ENCODE peak calls at places on chromosome 17, in four cellular contexts. X, E, C and U are unnamed samples.

GRCh38 chr17:46045639-46046038 is 46.6 kb downstream of the STH start:
- DNase-seq in E (no peak), C (no peak), X (peak), U (no peak)

GRCh38 chr17:55845385-55845784 is 94.5 kb downstream of the PCTP start:
- DNase-seq in C (peak), X (no peak), E (no peak), U (peak)

GRCh38 chr17:46002311-46002972 is 3.4 kb downstream of the STH start:
- DNase-seq in X (peak), E (peak), C (peak), U (peak)

GRCh38 chr17:60327870-60328362 is 64.0 kb downstream of the USP32 start:
- DNase-seq in C (no peak), X (no peak), E (no peak), U (no peak)

GRCh38 chr17:2264023-2264860 is 39.3 kb downstream of the SMG6 start:
- DNase-seq in E (no peak), X (no peak), C (no peak), U (no peak)

GRCh38 chr17:13978478-13978877 is 90.8 kb upstream of the COX10 start:
- DNase-seq in X (no peak), E (no peak), C (no peak), U (peak)

GRCh38 chr17:33512113-33512512 is 219.0 kb upstream of the ASIC2 start:
- DNase-seq in X (no peak), E (no peak), C (no peak), U (no peak)

GRCh38 chr17:44862278-44862914 is 14.7 kb downstream of the HIGD1B start:
- DNase-seq in X (peak), C (no peak), E (no peak), U (no peak)

GRCh38 chr17:76137026-76137350 is 4.1 kb downstream of the FOXJ1 start:
- DNase-seq in E (no peak), X (no peak), C (no peak), U (no peak)

GRCh38 chr17:61818225-61818624 is 45.1 kb downstream of the BRIP1 start:
- DNase-seq in C (no peak), E (no peak), X (no peak), U (no peak)

GRCh38 chr17:17401271-17401781 is 75.5 kb upstream of the MED9 start:
- DNase-seq in E (no peak), X (peak), C (peak), U (no peak)

GRCh38 chr17:30290696-30291570 is 811 bp downstream of the BLMH start:
- DNase-seq in C (no peak), E (no peak), X (peak), U (peak)

GRCh38 chr17:47986520-47986919 is 15.6 kb downstream of the CDK5RAP3 start:
- DNase-seq in C (no peak), E (no peak), X (no peak), U (no peak)

GRCh38 chr17:16428098-16428882 is 12.9 kb downstream of the TRPV2 start:
- DNase-seq in E (no peak), X (peak), C (no peak), U (no peak)

GRCh38 chr17:44956998-44957981 is 9.7 kb upstream of the KIF18B start:
- DNase-seq in C (no peak), X (no peak), E (no peak), U (no peak)

GRCh38 chr17:18301081-18301480 is 13.7 kb downstream of the TOP3A start:
- DNase-seq in E (no peak), C (no peak), X (no peak), U (no peak)

GRCh38 chr17:66582373-66583111 is 252.4 kb upstream of the CACNG5 start:
- DNase-seq in X (peak), E (no peak), C (no peak), U (no peak)

GRCh38 chr17:30244853-30245385 is 9.4 kb upstream of the SLC6A4 start:
- DNase-seq in X (no peak), E (no peak), C (no peak), U (no peak)

GRCh38 chr17:56447166-56447565 is 146.3 kb upstream of the NOG start:
- DNase-seq in X (no peak), E (no peak), C (no peak), U (no peak)

GRCh38 chr17:15039366-15039765 is 225.8 kb downstream of the PMP22 start:
- DNase-seq in E (no peak), X (no peak), C (no peak), U (no peak)

GRCh38 chr17:80948091-80948960 is 43.3 kb upstream of the CHMP6 start:
- DNase-seq in C (no peak), E (no peak), X (no peak), U (no peak)

GRCh38 chr17:68094481-68095078 is 59.0 kb downstream of the KPNA2 start:
- DNase-seq in X (peak), C (no peak), E (no peak), U (no peak)

GRCh38 chr17:79837888-79838540 is 1.2 kb downstream of the CBX4 start:
- DNase-seq in E (no peak), X (no peak), C (no peak), U (no peak)

GRCh38 chr17:79839363-79840203 is at the start of gene CBX4:
- DNase-seq in C (no peak), X (peak), E (no peak), U (peak)

GRCh38 chr17:79836952-79837887 is 2.0 kb downstream of the CBX4 start:
- DNase-seq in E (no peak), C (no peak), X (peak), U (no peak)

GRCh38 chr17:79840204-79840988 is 1.2 kb upstream of the CBX4 start:
- DNase-seq in X (no peak), C (no peak), E (no peak), U (no peak)

DNA sequence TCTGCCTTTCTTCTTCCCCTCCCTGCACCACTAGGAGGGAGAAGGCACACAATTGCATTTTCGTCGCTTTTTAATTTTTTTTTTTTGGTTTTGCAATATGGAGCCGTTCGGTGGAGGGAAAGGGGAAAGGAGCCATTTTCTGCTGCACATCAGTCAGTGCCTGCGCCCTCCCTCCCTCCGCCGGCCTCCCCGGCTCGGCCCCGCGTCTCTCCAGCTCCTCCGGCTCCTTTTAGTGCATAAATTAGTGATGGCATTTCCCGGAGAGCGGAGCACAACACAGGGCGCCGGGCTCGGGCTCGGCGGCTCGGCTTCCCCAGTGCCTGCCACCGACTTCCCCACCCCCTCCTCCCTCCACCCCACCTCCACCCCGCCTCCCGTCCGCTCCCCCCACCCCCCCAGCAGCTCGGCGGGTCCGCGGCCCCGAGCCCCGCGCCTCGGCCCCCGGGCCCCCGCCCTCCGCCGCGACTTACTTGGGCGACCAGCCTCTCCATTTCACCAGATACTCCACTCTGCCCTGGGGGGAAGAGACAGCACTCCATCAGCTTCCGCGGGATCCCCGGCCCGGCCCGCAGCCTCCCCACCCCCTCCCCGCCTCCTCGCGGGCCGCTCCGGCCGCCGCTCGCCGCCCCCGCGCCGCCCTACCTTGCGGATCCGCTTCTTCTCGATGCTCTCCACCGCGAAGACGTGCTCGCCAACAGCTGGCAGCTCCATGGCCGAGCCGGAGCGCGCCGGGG is 532 bp downstream of the CBX4 start:
- DNase-seq in C (no peak), E (no peak), X (no peak), U (no peak)
- TF ChIP-seq SUZ12 in C (no peak), E (no peak), X (no peak), U (no peak)

GRCh38 chr17:82203920-82204319 is 8.7 kb downstream of the CCDC57 start:
- DNase-seq in X (no peak), E (no peak), C (no peak), U (no peak)

GRCh38 chr17:82202981-82203380 is 9.7 kb downstream of the CCDC57 start:
- DNase-seq in E (no peak), X (no peak), C (no peak), U (no peak)

GRCh38 chr17:82204831-82205719 is 7.6 kb downstream of the CCDC57 start:
- DNase-seq in E (no peak), C (no peak), X (no peak), U (no peak)

GRCh38 chr17:82201498-82201910 is 11.1 kb downstream of the CCDC57 start:
- DNase-seq in C (no peak), X (no peak), E (no peak), U (no peak)

GRCh38 chr17:82205720-82206508 is 6.7 kb downstream of the CCDC57 start:
- DNase-seq in E (no peak), X (peak), C (peak), U (peak)
- H3K4me3 ChIP-seq in E (peak), X (no peak), C (no peak), U (no peak)

GRCh38 chr17:79664925-79665738 is 54.3 kb upstream of the RBFOX3 start:
- DNase-seq in E (no peak), X (no peak), C (no peak), U (no peak)
- TF ChIP-seq SUZ12 in E (no peak), X (no peak), C (no peak), U (no peak)

DNA sequence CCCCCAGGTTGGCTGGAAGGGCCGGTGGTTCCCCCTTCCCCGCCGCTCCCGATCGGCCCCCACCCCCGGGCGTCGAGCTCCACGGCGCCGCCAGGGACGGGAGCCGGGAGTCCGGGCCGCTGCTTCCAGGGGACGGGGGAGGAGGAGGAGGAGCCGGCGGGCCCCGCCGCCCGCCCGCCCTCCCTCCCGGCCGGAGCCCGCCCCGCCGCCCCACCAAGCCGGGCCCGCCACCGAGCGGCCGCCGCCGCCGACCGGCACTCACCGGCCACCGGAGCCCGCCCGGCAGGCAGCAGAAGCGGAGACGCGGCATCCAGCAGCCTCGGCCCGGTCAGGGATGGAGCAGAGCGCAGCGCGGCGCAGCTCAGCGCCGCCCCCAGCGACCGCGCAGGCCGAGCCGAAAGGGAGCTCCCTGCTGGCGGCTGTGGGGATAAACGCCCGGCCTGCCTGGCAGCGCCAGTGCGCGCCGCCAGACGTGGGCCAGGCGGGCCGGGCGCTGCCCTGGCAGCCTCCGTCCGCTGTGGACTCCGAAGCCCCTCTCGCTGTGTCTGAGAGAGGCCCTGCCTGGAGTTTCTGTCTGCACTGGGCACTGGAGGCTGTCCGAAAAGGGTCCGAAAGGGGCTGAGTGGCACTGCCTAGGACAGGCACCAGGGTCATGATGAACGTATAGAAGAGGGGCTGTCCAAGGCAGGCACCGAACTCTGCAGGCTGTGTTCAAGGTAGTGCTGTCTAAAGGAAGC is at the start of gene MYO18A:
- DNase-seq in X (peak), C (peak), E (no peak), U (peak)
- H3K4me3 ChIP-seq in X (peak), C (peak), E (peak), U (peak)

GRCh38 chr17:40561871-40562611 is 3.2 kb downstream of the CCR7 start:
- DNase-seq in E (peak), X (no peak), C (no peak), U (no peak)
- TF ChIP-seq SUZ12 in E (no peak), X (no peak), C (no peak), U (no peak)

GRCh38 chr17:69450131-69450530 is 35.6 kb downstream of the MAP2K6 start:
- DNase-seq in E (no peak), X (no peak), C (no peak), U (no peak)

GRCh38 chr17:69448431-69449102 is 34.1 kb downstream of the MAP2K6 start:
- DNase-seq in E (no peak), C (peak), X (no peak), U (peak)

GRCh38 chr17:69450857-69451410 is 36.4 kb downstream of the MAP2K6 start:
- DNase-seq in C (no peak), E (no peak), X (no peak), U (no peak)

GRCh38 chr17:69445132-69445531 is 30.6 kb downstream of the MAP2K6 start:
- DNase-seq in C (no peak), E (no peak), X (no peak), U (no peak)

GRCh38 chr17:69447726-69448125 is 33.2 kb downstream of the MAP2K6 start:
- DNase-seq in E (no peak), C (no peak), X (no peak), U (no peak)
- H3K4me3 ChIP-seq in E (no peak), C (no peak), X (no peak), U (no peak)

DNA sequence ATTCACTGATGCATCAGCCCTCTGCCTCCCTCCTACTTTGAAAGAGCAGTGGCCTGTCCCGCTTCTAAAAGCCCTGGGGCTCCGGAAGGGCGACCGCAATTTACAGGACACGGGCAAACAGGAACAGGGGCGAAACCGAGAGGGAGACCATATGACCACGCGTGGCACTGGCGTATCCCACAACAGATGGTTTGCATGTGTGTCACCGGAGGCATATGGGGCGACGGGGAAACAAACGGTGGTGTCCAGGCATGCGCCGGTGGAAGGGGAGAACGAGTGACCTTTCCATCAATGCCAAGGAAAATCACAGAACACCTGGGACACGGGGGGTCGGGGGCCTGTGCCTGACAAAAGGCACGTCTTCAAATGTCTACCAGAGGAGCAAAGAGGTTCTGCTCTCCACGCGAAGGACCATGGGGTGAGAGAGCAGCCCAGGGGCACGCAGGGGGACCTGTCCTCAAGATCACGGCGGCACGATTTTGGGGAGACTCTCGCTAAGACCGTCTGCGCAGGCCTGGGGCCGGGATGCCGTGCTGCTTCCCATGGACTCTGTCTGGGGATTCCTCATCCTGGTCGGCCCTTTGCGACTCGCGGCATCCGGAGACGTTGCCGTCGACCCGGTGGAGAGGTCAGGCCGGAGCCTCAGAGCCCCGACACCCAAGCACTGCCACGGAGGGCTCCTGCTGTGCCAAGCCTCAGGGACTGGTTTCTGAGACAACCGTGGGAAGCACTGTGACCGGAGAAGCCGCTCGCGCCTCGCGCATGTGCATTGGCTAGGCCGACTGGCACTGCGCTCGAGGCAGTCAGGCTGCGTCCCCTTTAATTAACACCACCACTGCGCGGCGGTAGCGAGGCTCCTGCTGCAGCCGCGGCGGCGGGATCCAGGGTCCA is 12.8 kb upstream of the KCNJ18 start:
- DNase-seq in C (no peak), X (no peak), E (no peak), U (no peak)
- TF ChIP-seq SUZ12 in C (no peak), X (no peak), E (no peak), U (no peak)

GRCh38 chr17:28317965-28318758 is 838 bp upstream of the TMEM97 start:
- DNase-seq in E (no peak), C (no peak), X (no peak), U (no peak)

GRCh38 chr17:28324272-28324745 is 5.3 kb downstream of the TMEM97 start:
- DNase-seq in C (no peak), X (no peak), E (no peak), U (no peak)

GRCh38 chr17:28318759-28319660 is at the start of gene TMEM97:
- DNase-seq in C (peak), E (peak), X (peak), U (peak)

GRCh38 chr17:28317099-28317964 is 1.7 kb upstream of the TMEM97 start:
- DNase-seq in E (no peak), C (no peak), X (no peak), U (no peak)

GRCh38 chr17:28320215-28321061 is 1.4 kb downstream of the TMEM97 start:
- DNase-seq in X (no peak), C (no peak), E (no peak), U (no peak)
- H3K4me3 ChIP-seq in X (peak), C (peak), E (peak), U (peak)

DNA sequence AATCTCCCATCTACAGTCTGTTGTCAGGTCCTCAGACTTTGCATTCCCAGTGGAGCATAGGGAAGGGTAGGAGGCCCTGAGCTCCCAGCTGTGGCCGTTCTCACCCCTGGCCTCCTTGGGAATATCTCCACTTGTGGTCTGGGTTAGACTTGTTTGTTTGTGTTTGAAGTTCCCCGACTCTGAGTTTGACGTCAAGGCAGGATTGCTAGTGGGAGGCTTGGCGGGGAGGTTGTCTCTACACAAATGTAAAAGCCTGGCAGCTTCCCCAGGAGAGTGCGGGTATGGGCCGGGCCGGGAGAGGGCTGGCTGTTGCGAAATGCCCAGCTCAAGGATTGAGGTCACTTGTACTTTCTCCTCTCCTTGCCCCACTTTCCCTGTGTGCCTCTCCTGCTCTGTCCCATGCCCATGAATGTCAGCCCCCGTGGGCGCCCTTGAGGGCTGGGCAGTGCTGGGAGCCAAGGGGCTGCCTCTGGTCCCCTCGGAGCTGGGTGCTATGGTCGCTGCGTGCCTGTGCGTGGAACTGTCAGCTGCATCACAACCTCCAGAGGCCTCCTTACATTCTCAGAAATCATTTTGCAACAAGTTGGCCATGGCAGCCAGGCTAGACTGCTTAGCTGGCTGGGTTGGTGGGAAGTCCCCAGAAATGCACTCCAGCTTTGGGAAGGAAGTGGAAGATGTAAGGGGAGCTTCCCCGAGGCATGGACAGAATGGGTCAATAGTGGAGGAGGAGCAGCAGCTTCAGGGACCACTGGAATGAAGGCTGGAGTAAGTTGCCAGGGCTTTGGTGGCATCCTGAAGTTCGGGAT is 84.3 kb downstream of the KSR1 start:
- DNase-seq in E (no peak), X (peak), C (no peak), U (no peak)
- TF ChIP-seq SUZ12 in E (no peak), X (no peak), C (no peak), U (no peak)

GRCh38 chr17:36934759-36935630 is 2.3 kb upstream of the LHX1 start:
- DNase-seq in C (no peak), X (no peak), E (no peak), U (no peak)

GRCh38 chr17:36935681-36936454 is 1.4 kb upstream of the LHX1 start:
- DNase-seq in X (no peak), C (no peak), E (no peak), U (no peak)

GRCh38 chr17:36937961-36938565 is 788 bp downstream of the LHX1 start:
- DNase-seq in E (no peak), X (no peak), C (no peak), U (no peak)

GRCh38 chr17:36937001-36937960 is at the start of gene LHX1:
- DNase-seq in C (no peak), X (no peak), E (no peak), U (no peak)

GRCh38 chr17:36936455-36936934 is 780 bp upstream of the LHX1 start:
- DNase-seq in X (no peak), C (no peak), E (no peak), U (no peak)
- H3K4me3 ChIP-seq in X (peak), C (peak), E (no peak), U (peak)